ENCODE peak calls at places on chromosomes 13 and 19, in four cellular contexts. S, J, O and B are unnamed samples.

GRCh38 chr19:38917921-38918491 is 6.0 kb upstream of the CCER2 start:
- DNase-seq in S (no peak), J (no peak), O (peak; percentile 62), B (no peak)

GRCh38 chr13:28373803-28374202 is 121.1 kb downstream of the FLT1 start:
- DNase-seq in S (no peak), J (no peak), O (no peak), B (no peak)

GRCh38 chr13:45713721-45714120 is 11.6 kb downstream of the CBY2 start:
- DNase-seq in S (no peak), J (no peak), O (no peak), B (no peak)

GRCh38 chr19:48290341-48290922 is 20.6 kb downstream of the ZNF114 start:
- DNase-seq in S (no peak), J (peak; percentile 38), O (no peak), B (peak; percentile 86)

GRCh38 chr13:100356889-100357288 is 231.7 kb downstream of the GGACT start:
- DNase-seq in S (no peak), J (no peak), O (no peak), B (no peak)

GRCh38 chr13:44271031-44271433 is 102.6 kb upstream of the SERP2 start:
- DNase-seq in S (no peak), J (no peak), O (no peak), B (no peak)

GRCh38 chr19:49544154-49544553 is 16.4 kb downstream of the RCN3 start:
- DNase-seq in S (no peak), J (no peak), O (no peak), B (no peak)

GRCh38 chr19:53541971-53542370 is 4.0 kb downstream of the ZNF331 start:
- DNase-seq in S (no peak), J (no peak), O (no peak), B (no peak)

GRCh38 chr13:52025475-52026245 is 1.2 kb downstream of the UTP14C start:
- DNase-seq in S (no peak), J (no peak), O (peak; percentile 96), B (no peak)

GRCh38 chr13:94658926-94659649 is 53.3 kb downstream of the SOX21 start:
- DNase-seq in S (no peak), J (peak; percentile 58), O (no peak), B (no peak)

GRCh38 chr19:39935262-39935661 is 828 bp upstream of the FCGBP start:
- DNase-seq in S (no peak), J (no peak), O (no peak), B (no peak)

GRCh38 chr19:29858000-29858596 is 46.3 kb downstream of the CCNE1 start:
- DNase-seq in S (no peak), J (peak; percentile 64), O (no peak), B (no peak)

GRCh38 chr13:46134961-46135522 is 30.2 kb upstream of the CPB2 start:
- DNase-seq in S (no peak), J (peak; percentile 19), O (peak; percentile 78), B (no peak)

GRCh38 chr19:3893509-3894179 is 13.2 kb downstream of the ATCAY start:
- DNase-seq in S (no peak), J (no peak), O (no peak), B (no peak)

GRCh38 chr13:85313761-85314503 is 485.3 kb downstream of the SLITRK6 start:
- DNase-seq in S (no peak), J (peak; percentile 40), O (no peak), B (no peak)

GRCh38 chr19:33177417-33177976 is 16.6 kb upstream of the LRP3 start:
- DNase-seq in S (no peak), J (peak; percentile 46), O (peak; percentile 35), B (no peak)

GRCh38 chr13:50081106-50081898 is 66.1 kb downstream of the KCNRG start:
- DNase-seq in S (no peak), J (peak; percentile 30), O (no peak), B (no peak)

GRCh38 chr13:62387642-62388041 is 972.0 kb upstream of the PCDH20 start:
- DNase-seq in S (no peak), J (peak; percentile 46), O (no peak), B (no peak)

GRCh38 chr13:79898996-79899395 is 418.0 kb downstream of the NDFIP2 start:
- DNase-seq in S (no peak), J (no peak), O (no peak), B (no peak)

GRCh38 chr13:21879263-21879914 is 208.5 kb downstream of the FGF9 start:
- DNase-seq in S (no peak), J (no peak), O (no peak), B (no peak)

GRCh38 chr19:12769689-12770088 is 5.7 kb downstream of the HOOK2 start:
- DNase-seq in S (no peak), J (no peak), O (no peak), B (peak; percentile 73)

GRCh38 chr19:480016-480855 is 16.1 kb upstream of the MADCAM1 start:
- DNase-seq in S (no peak), J (peak; percentile 82), O (peak; percentile 63), B (no peak)

GRCh38 chr13:87459419-87459818 is 211.8 kb upstream of the SLITRK5 start:
- DNase-seq in S (no peak), J (no peak), O (no peak), B (no peak)

GRCh38 chr13:103351035-103351828 is 285.0 kb upstream of the SLC10A2 start:
- DNase-seq in S (no peak), J (no peak), O (no peak), B (peak; percentile 49)

GRCh38 chr19:17109962-17110598 is 34.5 kb downstream of the MYO9B start:
- DNase-seq in S (peak; percentile 72), J (no peak), O (no peak), B (no peak)
- TF ChIP-seq SUZ12 in S (no peak), J (no peak), O (no peak), B (no peak)

GRCh38 chr13:90882551-90882950 is 464.9 kb upstream of the MIR17HG start:
- DNase-seq in S (no peak), J (no peak), O (no peak), B (no peak)

GRCh38 chr13:90883592-90883991 is 463.9 kb upstream of the MIR17HG start:
- DNase-seq in S (no peak), J (no peak), O (no peak), B (no peak)

GRCh38 chr13:90884066-90884465 is 463.4 kb upstream of the MIR17HG start:
- DNase-seq in S (no peak), J (no peak), O (no peak), B (no peak)

DNA sequence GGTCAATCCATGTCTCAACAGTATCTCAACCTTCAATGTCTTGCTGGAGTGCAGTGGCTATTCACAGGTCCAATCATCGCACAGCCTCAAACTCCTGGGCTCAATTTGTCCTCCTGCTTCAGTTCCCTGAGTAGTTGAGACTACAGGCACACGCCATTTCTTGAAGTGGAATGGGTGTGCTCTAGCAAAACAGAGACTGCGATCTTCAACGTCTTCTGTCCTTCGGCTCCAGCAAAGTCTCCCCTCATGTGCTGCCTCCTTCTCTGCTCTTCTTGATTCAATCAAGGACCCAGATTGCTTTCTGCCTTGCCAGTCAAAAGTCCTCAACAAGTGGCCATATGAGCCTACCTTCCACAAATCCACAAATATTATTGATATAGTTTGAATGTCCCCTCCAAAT is 466.7 kb upstream of the MIR17HG start:
- DNase-seq in S (no peak), J (no peak), O (no peak), B (no peak)
- TF ChIP-seq SUZ12 in S (no peak), J (no peak), O (no peak), B (no peak)

GRCh38 chr19:6753178-6754031 is 13.8 kb downstream of the SH2D3A start:
- DNase-seq in S (peak; percentile 57), J (peak; percentile 75), O (peak; percentile 89), B (peak; percentile 100)

GRCh38 chr19:6751189-6751588 is 11.7 kb downstream of the TRIP10 start:
- DNase-seq in S (no peak), J (no peak), O (no peak), B (no peak)

GRCh38 chr19:6752257-6753177 is 13.0 kb downstream of the TRIP10 start:
- DNase-seq in S (no peak), J (no peak), O (peak; percentile 80), B (peak; percentile 88)

GRCh38 chr19:6754136-6754535 is 13.1 kb downstream of the SH2D3A start:
- DNase-seq in S (no peak), J (no peak), O (no peak), B (no peak)

GRCh38 chr19:6750062-6750461 is 10.6 kb downstream of the TRIP10 start:
- DNase-seq in S (no peak), J (no peak), O (no peak), B (no peak)
- TF ChIP-seq SUZ12 in S (no peak), J (no peak), O (no peak), B (no peak)

GRCh38 chr19:57829316-57829715 is 783 bp upstream of the ZNF587B start:
- DNase-seq in S (no peak), J (no peak), O (peak; percentile 59), B (no peak)

GRCh38 chr19:57825501-57825900 is 4.6 kb upstream of the ZNF587B start:
- DNase-seq in S (no peak), J (no peak), O (no peak), B (no peak)

GRCh38 chr19:57830071-57830602 is at the start of gene ZNF587B:
- DNase-seq in S (no peak), J (peak; percentile 13), O (peak; percentile 47), B (peak; percentile 92)
- TF ChIP-seq SUZ12 in S (no peak), J (no peak), O (no peak), B (no peak)